ENCODE peak calls at places on chromosomes 12 and 14, in five cellular contexts. W is tibial artery, B is K562, I is PC-3, N is right lobe of liver. Z is an unnamed sample.

GRCh38 chr14:24052656-24053547 is 1.1 kb downstream of the CARMIL3 start:
- DNase-seq in W (no peak), I (no peak), N (no peak), B (no peak), Z (no peak)

GRCh38 chr12:96520767-96521166 is 31.4 kb downstream of the CFAP54 start:
- DNase-seq in W (no peak), B (no peak), N (no peak), I (peak), Z (no peak)

GRCh38 chr14:88272390-88273019 is 50.6 kb downstream of the KCNK10 start:
- DNase-seq in N (no peak), W (no peak), B (no peak), I (no peak), Z (no peak)

GRCh38 chr12:19190292-19191031 is 60.9 kb downstream of the PLEKHA5 start:
- DNase-seq in W (no peak), B (no peak), N (no peak), I (peak), Z (no peak)

GRCh38 chr14:41062826-41063225 is 543.9 kb upstream of the LRFN5 start:
- DNase-seq in I (peak), N (no peak), B (no peak), W (no peak), Z (no peak)

GRCh38 chr14:55430024-55430690 is 10.3 kb downstream of the TBPL2 start:
- DNase-seq in B (peak), N (no peak), W (no peak), I (peak), Z (peak)

GRCh38 chr12:4506870-4507269 is 31.8 kb upstream of the RAD51AP1 start:
- DNase-seq in N (no peak), W (no peak), B (no peak), I (peak), Z (no peak)

GRCh38 chr12:61757831-61758505 is 502.2 kb upstream of the USP15 start:
- DNase-seq in I (no peak), W (no peak), N (no peak), B (no peak), Z (no peak)

GRCh38 chr12:123271182-123271491 is 519 bp downstream of the CDK2AP1 start:
- DNase-seq in I (peak), N (peak), B (peak), W (peak), Z (peak)

GRCh38 chr14:55721353-55721752 is 141.3 kb downstream of the KTN1 start:
- DNase-seq in I (peak), B (no peak), N (no peak), W (no peak), Z (no peak)

GRCh38 chr12:103401421-103401820 is 94.3 kb downstream of the C12orf42 start:
- DNase-seq in B (no peak), I (peak), W (no peak), N (no peak), Z (no peak)

DNA sequence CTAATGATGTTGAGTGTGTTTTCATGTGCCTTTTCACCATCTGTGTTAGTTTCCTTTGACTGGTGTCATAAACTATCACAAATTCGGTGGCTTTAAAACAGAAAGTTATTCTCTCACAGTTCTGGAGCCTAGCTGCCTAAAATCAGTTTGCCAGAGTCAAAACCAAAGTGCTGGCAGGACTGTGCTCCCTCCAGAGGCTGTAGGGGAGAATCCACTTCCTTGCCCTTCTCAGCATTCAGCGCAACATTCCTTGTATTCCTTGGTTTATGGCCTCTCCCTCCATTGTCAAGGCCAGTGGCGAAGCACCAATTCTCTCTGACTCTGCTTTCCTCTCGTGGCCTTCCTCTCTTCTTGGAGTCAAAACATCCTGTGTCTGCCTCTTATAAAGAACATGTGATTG is 174.2 kb upstream of the PDE3A start:
- DNase-seq in W (no peak), N (no peak), B (no peak), I (no peak), Z (no peak)
- TF ChIP-seq CTCF in W (no peak), N (peak), B (no peak), I (no peak), Z (no peak)

GRCh38 chr12:51883998-51884675 is 3.8 kb upstream of the ANKRD33 start:
- DNase-seq in I (no peak), W (no peak), N (no peak), B (no peak), Z (no peak)
- H3K27ac ChIP-seq in I (no peak), W (no peak), N (no peak), B (peak), Z (no peak)

GRCh38 chr14:95994593-95994928 is 44.6 kb upstream of the C14orf132 start:
- DNase-seq in I (no peak), N (no peak), B (no peak), W (no peak), Z (no peak)

GRCh38 chr14:95993768-95994592 is 45.2 kb upstream of the C14orf132 start:
- DNase-seq in W (no peak), I (peak), N (no peak), B (peak), Z (no peak)

GRCh38 chr14:96002511-96002884 is 36.7 kb upstream of the C14orf132 start:
- DNase-seq in N (no peak), B (no peak), W (no peak), I (no peak), Z (no peak)

GRCh38 chr14:96001866-96002510 is 37.2 kb upstream of the C14orf132 start:
- DNase-seq in I (no peak), B (no peak), N (no peak), W (no peak), Z (no peak)

DNA sequence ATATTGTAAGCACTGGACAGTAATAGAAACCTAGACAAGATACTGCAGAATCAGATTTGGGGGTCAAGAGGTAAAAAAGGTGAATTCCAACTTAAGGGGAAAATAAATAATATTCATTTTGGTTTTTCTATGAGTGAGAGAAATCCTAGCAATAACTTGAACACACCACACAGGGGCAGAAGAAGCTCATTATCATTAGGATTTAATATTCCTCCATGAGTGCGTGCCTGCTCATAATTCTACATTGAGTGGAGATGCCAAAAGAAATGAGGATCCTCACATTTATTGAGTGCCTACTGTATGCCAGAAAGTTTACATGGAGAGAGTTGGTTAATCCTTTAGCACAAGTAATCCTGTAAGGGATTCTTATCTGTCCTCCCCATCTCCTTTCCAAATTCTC is 40.5 kb upstream of the C14orf132 start:
- DNase-seq in W (no peak), N (no peak), B (no peak), I (peak), Z (no peak)
- TF ChIP-seq CTCF in W (peak), N (peak), B (no peak), I (peak), Z (no peak)

GRCh38 chr14:77707724-77708408 is at the start of the genes ALKBH1 and SLIRP:
- DNase-seq in N (peak), I (peak), W (peak), B (peak), Z (peak)

GRCh38 chr14:77707355-77707723 is 484 bp downstream of the ALKBH1 start:
- DNase-seq in N (peak), B (peak), I (peak), W (no peak), Z (no peak)

GRCh38 chr14:77709412-77709811 is 1.5 kb downstream of the SLIRP start:
- DNase-seq in N (no peak), B (no peak), W (no peak), I (no peak), Z (no peak)

GRCh38 chr14:77710364-77710763 is 2.5 kb downstream of the SLIRP start:
- DNase-seq in N (no peak), B (no peak), W (no peak), I (no peak), Z (no peak)

DNA sequence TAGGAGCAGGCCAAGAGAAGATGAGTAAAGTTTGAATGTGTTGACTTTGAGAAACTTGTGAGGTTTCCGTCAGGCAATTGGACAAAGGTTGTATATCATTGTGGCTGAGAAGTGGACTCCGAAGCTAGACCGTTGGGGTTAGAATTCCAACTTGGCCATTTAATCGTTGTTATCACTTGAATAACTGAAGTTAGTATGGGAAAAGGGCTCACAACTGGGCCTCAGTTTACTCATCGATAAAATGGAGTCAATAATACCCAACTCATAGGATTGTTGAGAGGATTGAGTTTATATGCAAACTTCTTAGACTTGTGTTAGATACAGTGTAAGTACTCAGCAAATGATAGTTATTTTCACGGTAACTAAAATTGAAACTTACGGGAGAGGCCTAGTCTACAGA is 846 bp downstream of the SLIRP start:
- DNase-seq in I (no peak), N (no peak), W (no peak), B (no peak), Z (no peak)
- H3K27ac ChIP-seq in I (no peak), N (no peak), W (peak), B (peak), Z (peak)

GRCh38 chr14:103205541-103205906 is 82.3 kb downstream of the TNFAIP2 start:
- DNase-seq in I (no peak), N (no peak), B (no peak), W (no peak), Z (no peak)

GRCh38 chr14:103207038-103207403 is 83.8 kb downstream of the TNFAIP2 start:
- DNase-seq in I (no peak), B (peak), N (peak), W (peak), Z (peak)

GRCh38 chr14:103206023-103206481 is 82.8 kb downstream of the TNFAIP2 start:
- DNase-seq in I (no peak), W (no peak), B (no peak), N (no peak), Z (no peak)

GRCh38 chr14:103207404-103208072 is 84.3 kb downstream of the TNFAIP2 start:
- DNase-seq in N (peak), B (no peak), I (no peak), W (no peak), Z (no peak)

GRCh38 chr14:103209054-103209453 is 85.8 kb downstream of the TNFAIP2 start:
- DNase-seq in W (no peak), B (peak), I (no peak), N (no peak), Z (no peak)
- TF ChIP-seq CTCF in W (no peak), B (no peak), I (no peak), N (no peak), Z (no peak)

DNA sequence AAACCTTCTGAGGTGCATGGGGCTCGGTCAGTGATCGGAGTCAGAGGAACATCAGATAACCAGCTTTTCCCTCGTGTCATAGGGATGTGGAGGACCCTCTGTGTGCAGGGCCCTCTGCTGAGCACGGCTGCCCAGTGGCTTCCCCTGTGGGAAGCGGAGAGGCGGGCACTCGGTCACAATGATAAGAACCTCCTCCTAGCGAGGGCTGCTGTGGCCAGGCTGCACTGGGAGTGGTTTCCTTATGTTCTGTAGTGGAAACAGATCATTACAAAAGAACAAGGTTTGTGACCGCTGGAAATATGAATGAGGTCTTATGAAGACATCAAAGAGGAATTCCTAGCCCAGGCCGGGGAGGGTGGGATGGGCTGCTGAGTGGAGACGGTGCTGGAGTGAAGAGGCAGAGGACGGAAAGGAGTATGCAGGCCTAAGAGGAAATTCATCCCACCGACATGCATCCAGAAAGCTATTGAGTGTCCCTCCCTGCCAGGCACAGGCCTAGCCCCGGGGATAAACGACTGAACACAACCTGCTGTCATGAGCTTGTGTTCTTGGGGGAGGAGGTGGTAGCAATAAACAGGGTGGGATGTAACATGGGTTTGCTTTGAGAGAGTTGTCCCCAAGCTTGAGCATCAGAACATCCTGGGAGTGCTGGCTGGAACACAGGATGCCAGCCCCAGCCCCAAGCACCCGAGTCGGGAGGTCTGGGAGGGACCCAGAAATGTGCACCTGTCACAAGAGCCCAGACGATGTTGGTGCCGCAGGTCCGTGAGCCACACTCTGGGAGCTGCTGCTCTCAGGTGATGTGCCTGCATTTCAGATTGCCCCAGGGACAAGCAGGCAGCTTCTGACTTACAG is 37.5 kb downstream of the FZD10 start:
- DNase-seq in B (no peak), N (no peak), W (no peak), I (no peak), Z (no peak)
- H3K27ac ChIP-seq in B (no peak), N (no peak), W (no peak), I (no peak), Z (no peak)

GRCh38 chr12:132921685-132922084 is 34.3 kb upstream of the CHFR start:
- DNase-seq in B (peak), I (no peak), N (no peak), W (no peak), Z (no peak)
- TF ChIP-seq CTCF in B (peak), I (peak), N (no peak), W (no peak), Z (no peak)

DNA sequence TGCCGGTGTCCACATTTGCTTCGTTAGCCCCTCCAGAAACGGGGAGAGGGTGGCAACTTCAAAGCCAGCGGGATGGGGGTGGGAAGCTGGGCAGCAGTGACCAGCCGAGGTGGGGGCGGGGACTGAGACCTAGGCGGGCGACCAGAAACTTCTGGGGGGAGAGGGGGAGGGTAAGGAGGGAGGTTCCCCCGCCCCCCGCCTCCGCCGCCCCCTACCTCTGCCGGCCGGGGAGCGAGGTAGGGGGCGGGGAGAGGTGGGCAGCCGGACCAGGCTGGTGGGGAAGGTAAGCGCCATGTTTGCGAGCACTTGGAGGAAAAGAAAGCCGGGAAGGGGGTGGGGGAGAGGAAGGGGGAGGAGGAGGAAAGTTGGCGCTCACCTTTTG is 1.3 kb downstream of the SIX4 start:
- DNase-seq in B (peak), N (no peak), W (no peak), I (no peak), Z (peak)
- H3K27ac ChIP-seq in B (peak), N (no peak), W (peak), I (peak), Z (peak)

DNA sequence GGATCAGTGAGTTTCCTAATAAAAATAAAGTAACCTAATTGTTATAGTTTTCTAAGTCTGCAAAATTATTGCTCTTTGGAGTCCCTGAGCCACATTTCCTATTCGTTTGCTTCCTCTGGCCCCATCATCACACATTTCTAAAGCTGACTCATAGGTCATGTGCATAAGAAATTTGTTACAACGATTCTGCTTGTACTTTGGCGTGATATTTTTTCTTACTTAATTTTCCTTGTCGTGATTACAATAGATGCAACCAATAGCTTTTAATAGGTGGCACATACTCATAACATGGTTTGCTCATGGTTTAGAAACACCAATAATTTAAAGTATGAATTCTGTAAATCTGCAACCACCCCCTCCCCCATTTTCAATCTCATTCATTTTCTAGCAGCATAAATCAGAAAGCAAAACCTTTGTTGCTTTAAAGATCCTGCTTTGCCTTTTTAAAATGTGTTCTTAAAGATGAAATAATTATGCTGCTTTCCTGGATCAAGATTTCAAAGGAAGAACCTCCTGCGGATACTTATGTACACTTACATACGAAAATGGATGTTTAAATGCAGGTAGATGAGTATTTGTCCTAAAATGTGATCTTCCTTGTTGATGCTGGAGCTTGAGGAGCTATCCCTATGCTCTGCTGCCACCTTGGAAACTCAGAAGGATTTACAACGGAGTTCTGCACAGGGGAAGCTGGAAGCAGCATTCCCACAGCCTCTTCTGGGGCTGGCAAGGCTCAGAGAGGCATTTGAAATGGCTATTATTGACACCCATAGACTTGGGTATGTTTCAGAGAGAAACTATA is 1.7 kb upstream of the FLRT2 start:
- DNase-seq in B (no peak), N (no peak), W (peak), I (peak), Z (peak)
- TF ChIP-seq CTCF in B (no peak), N (peak), W (no peak), I (peak), Z (peak)

GRCh38 chr12:124396544-124397398 is 101.9 kb downstream of the RFLNA start:
- DNase-seq in B (peak), I (no peak), N (no peak), W (peak), Z (no peak)

GRCh38 chr12:124394462-124395128 is 99.7 kb downstream of the RFLNA start:
- DNase-seq in I (peak), N (no peak), W (no peak), B (no peak), Z (no peak)

GRCh38 chr12:124395986-124396385 is 101.1 kb downstream of the RFLNA start:
- DNase-seq in I (peak), W (no peak), N (no peak), B (no peak), Z (no peak)

GRCh38 chr12:124393831-124394230 is 98.9 kb downstream of the RFLNA start:
- DNase-seq in I (no peak), N (no peak), W (no peak), B (no peak), Z (no peak)

GRCh38 chr12:124395284-124395752 is 100.4 kb downstream of the RFLNA start:
- DNase-seq in W (no peak), N (no peak), B (no peak), I (peak), Z (no peak)
- H3K27ac ChIP-seq in W (peak), N (no peak), B (no peak), I (peak), Z (peak)

Z was measured in gastrocnemius medialis.